ENCODE peak calls at places on chromosome X, in five cellular contexts. One of them, this sample, is unnamed.

GRCh38 chrX:47651043-47651905 is 911 bp upstream of the ELK1 start:
- DNase-seq in WERI-Rb-1: no peak
- DNase-seq in cerebellar cortex: no peak
- DNase-seq in NCI-H1092: no peak
- DNase-seq in activated CD4-positive, CD25-positive, alpha-beta regulatory T cell treated with anti-CD3 and anti-CD28 coated beads, Interleukin-2, amount 50 U/mL, for 72 hours: no peak
- DNase-seq in this sample: no peak

GRCh38 chrX:66149519-66149918 is 14.5 kb upstream of the HEPH start:
- DNase-seq in cerebellar cortex: no peak
- DNase-seq in WERI-Rb-1: no peak
- DNase-seq in NCI-H1092: no peak
- DNase-seq in activated CD4-positive, CD25-positive, alpha-beta regulatory T cell treated with anti-CD3 and anti-CD28 coated beads, Interleukin-2, amount 50 U/mL, for 72 hours: no peak
- DNase-seq in this sample: no peak

GRCh38 chrX:40108084-40108958 is 10.6 kb upstream of the BCOR start:
- DNase-seq in cerebellar cortex: no peak
- DNase-seq in NCI-H1092: peak
- DNase-seq in WERI-Rb-1: peak
- DNase-seq in activated CD4-positive, CD25-positive, alpha-beta regulatory T cell treated with anti-CD3 and anti-CD28 coated beads, Interleukin-2, amount 50 U/mL, for 72 hours: no peak
- DNase-seq in this sample: no peak

GRCh38 chrX:70754169-70754843 is 154.2 kb downstream of the TEX11 start:
- DNase-seq in NCI-H1092: no peak
- DNase-seq in WERI-Rb-1: no peak
- DNase-seq in cerebellar cortex: no peak
- DNase-seq in activated CD4-positive, CD25-positive, alpha-beta regulatory T cell treated with anti-CD3 and anti-CD28 coated beads, Interleukin-2, amount 50 U/mL, for 72 hours: no peak
- DNase-seq in this sample: no peak

GRCh38 chrX:144293229-144293628 is 409.4 kb downstream of the UBE2NL start:
- DNase-seq in NCI-H1092: no peak
- DNase-seq in activated CD4-positive, CD25-positive, alpha-beta regulatory T cell treated with anti-CD3 and anti-CD28 coated beads, Interleukin-2, amount 50 U/mL, for 72 hours: no peak
- DNase-seq in cerebellar cortex: no peak
- DNase-seq in WERI-Rb-1: no peak
- DNase-seq in this sample: no peak

GRCh38 chrX:149286940-149287349 is 218.2 kb downstream of the IDS start:
- DNase-seq in NCI-H1092: peak
- DNase-seq in WERI-Rb-1: peak
- DNase-seq in activated CD4-positive, CD25-positive, alpha-beta regulatory T cell treated with anti-CD3 and anti-CD28 coated beads, Interleukin-2, amount 50 U/mL, for 72 hours: peak
- DNase-seq in cerebellar cortex: peak
- DNase-seq in this sample: peak

GRCh38 chrX:25548806-25549205 is 533.0 kb upstream of the ARX start:
- DNase-seq in NCI-H1092: no peak
- DNase-seq in activated CD4-positive, CD25-positive, alpha-beta regulatory T cell treated with anti-CD3 and anti-CD28 coated beads, Interleukin-2, amount 50 U/mL, for 72 hours: no peak
- DNase-seq in cerebellar cortex: no peak
- DNase-seq in WERI-Rb-1: no peak
- DNase-seq in this sample: no peak

GRCh38 chrX:71227370-71228062 is 4.5 kb downstream of the GJB1 start:
- DNase-seq in WERI-Rb-1: no peak
- DNase-seq in NCI-H1092: no peak
- DNase-seq in activated CD4-positive, CD25-positive, alpha-beta regulatory T cell treated with anti-CD3 and anti-CD28 coated beads, Interleukin-2, amount 50 U/mL, for 72 hours: no peak
- DNase-seq in cerebellar cortex: no peak
- DNase-seq in this sample: no peak

GRCh38 chrX:109966246-109966645 is 36.7 kb upstream of the TMEM164 start:
- DNase-seq in WERI-Rb-1: no peak
- DNase-seq in activated CD4-positive, CD25-positive, alpha-beta regulatory T cell treated with anti-CD3 and anti-CD28 coated beads, Interleukin-2, amount 50 U/mL, for 72 hours: no peak
- DNase-seq in cerebellar cortex: no peak
- DNase-seq in NCI-H1092: no peak
- DNase-seq in this sample: no peak

GRCh38 chrX:110759785-110760184 is 35.8 kb downstream of the CHRDL1 start:
- DNase-seq in NCI-H1092: no peak
- DNase-seq in cerebellar cortex: no peak
- DNase-seq in WERI-Rb-1: no peak
- DNase-seq in activated CD4-positive, CD25-positive, alpha-beta regulatory T cell treated with anti-CD3 and anti-CD28 coated beads, Interleukin-2, amount 50 U/mL, for 72 hours: no peak
- DNase-seq in this sample: no peak

GRCh38 chrX:8364369-8365141 is 100.1 kb upstream of the VCX3B start:
- DNase-seq in WERI-Rb-1: peak
- DNase-seq in NCI-H1092: peak
- DNase-seq in cerebellar cortex: no peak
- DNase-seq in activated CD4-positive, CD25-positive, alpha-beta regulatory T cell treated with anti-CD3 and anti-CD28 coated beads, Interleukin-2, amount 50 U/mL, for 72 hours: no peak
- DNase-seq in this sample: no peak

GRCh38 chrX:97806238-97806637 is 922.5 kb downstream of the RPA4 start:
- DNase-seq in cerebellar cortex: no peak
- DNase-seq in WERI-Rb-1: no peak
- DNase-seq in NCI-H1092: no peak
- DNase-seq in activated CD4-positive, CD25-positive, alpha-beta regulatory T cell treated with anti-CD3 and anti-CD28 coated beads, Interleukin-2, amount 50 U/mL, for 72 hours: no peak
- DNase-seq in this sample: no peak

GRCh38 chrX:134460861-134461218 is 875 bp downstream of the HPRT1 start:
- DNase-seq in activated CD4-positive, CD25-positive, alpha-beta regulatory T cell treated with anti-CD3 and anti-CD28 coated beads, Interleukin-2, amount 50 U/mL, for 72 hours: no peak
- DNase-seq in WERI-Rb-1: no peak
- DNase-seq in cerebellar cortex: peak
- DNase-seq in NCI-H1092: no peak
- DNase-seq in this sample: no peak

GRCh38 chrX:140507982-140508305 is 3.1 kb upstream of the SOX3 start:
- DNase-seq in cerebellar cortex: no peak
- DNase-seq in NCI-H1092: no peak
- DNase-seq in activated CD4-positive, CD25-positive, alpha-beta regulatory T cell treated with anti-CD3 and anti-CD28 coated beads, Interleukin-2, amount 50 U/mL, for 72 hours: no peak
- DNase-seq in WERI-Rb-1: no peak
- DNase-seq in this sample: no peak

GRCh38 chrX:83278988-83279387 is 229.1 kb upstream of the POU3F4 start:
- DNase-seq in NCI-H1092: no peak
- DNase-seq in cerebellar cortex: no peak
- DNase-seq in activated CD4-positive, CD25-positive, alpha-beta regulatory T cell treated with anti-CD3 and anti-CD28 coated beads, Interleukin-2, amount 50 U/mL, for 72 hours: no peak
- DNase-seq in WERI-Rb-1: no peak
- DNase-seq in this sample: no peak

GRCh38 chrX:120660638-120661037 is 30.8 kb upstream of the C1GALT1C1 start:
- DNase-seq in NCI-H1092: no peak
- DNase-seq in activated CD4-positive, CD25-positive, alpha-beta regulatory T cell treated with anti-CD3 and anti-CD28 coated beads, Interleukin-2, amount 50 U/mL, for 72 hours: no peak
- DNase-seq in WERI-Rb-1: peak
- DNase-seq in cerebellar cortex: no peak
- DNase-seq in this sample: no peak

GRCh38 chrX:23816179-23816578 is 33.2 kb downstream of the SAT1 start:
- DNase-seq in WERI-Rb-1: no peak
- DNase-seq in NCI-H1092: no peak
- DNase-seq in activated CD4-positive, CD25-positive, alpha-beta regulatory T cell treated with anti-CD3 and anti-CD28 coated beads, Interleukin-2, amount 50 U/mL, for 72 hours: no peak
- DNase-seq in cerebellar cortex: no peak
- DNase-seq in this sample: no peak

GRCh38 chrX:17595456-17596035 is 141.7 kb upstream of the SCML1 start:
- DNase-seq in activated CD4-positive, CD25-positive, alpha-beta regulatory T cell treated with anti-CD3 and anti-CD28 coated beads, Interleukin-2, amount 50 U/mL, for 72 hours: no peak
- DNase-seq in WERI-Rb-1: no peak
- DNase-seq in cerebellar cortex: no peak
- DNase-seq in NCI-H1092: no peak
- DNase-seq in this sample: no peak

GRCh38 chrX:120797201-120797938 is 78.3 kb downstream of the CT47B1 start:
- DNase-seq in activated CD4-positive, CD25-positive, alpha-beta regulatory T cell treated with anti-CD3 and anti-CD28 coated beads, Interleukin-2, amount 50 U/mL, for 72 hours: no peak
- DNase-seq in NCI-H1092: no peak
- DNase-seq in cerebellar cortex: no peak
- DNase-seq in WERI-Rb-1: no peak
- DNase-seq in this sample: no peak

GRCh38 chrX:108699368-108699767 is 37.0 kb downstream of the IRS4 start:
- DNase-seq in NCI-H1092: no peak
- DNase-seq in activated CD4-positive, CD25-positive, alpha-beta regulatory T cell treated with anti-CD3 and anti-CD28 coated beads, Interleukin-2, amount 50 U/mL, for 72 hours: no peak
- DNase-seq in WERI-Rb-1: no peak
- DNase-seq in cerebellar cortex: peak
- DNase-seq in this sample: no peak

GRCh38 chrX:112746812-112747630 is 67.3 kb upstream of the LHFPL1 start:
- DNase-seq in activated CD4-positive, CD25-positive, alpha-beta regulatory T cell treated with anti-CD3 and anti-CD28 coated beads, Interleukin-2, amount 50 U/mL, for 72 hours: no peak
- DNase-seq in cerebellar cortex: no peak
- DNase-seq in WERI-Rb-1: no peak
- DNase-seq in NCI-H1092: no peak
- DNase-seq in this sample: no peak

GRCh38 chrX:17355976-17356375 is 19.0 kb upstream of the NHS start:
- DNase-seq in activated CD4-positive, CD25-positive, alpha-beta regulatory T cell treated with anti-CD3 and anti-CD28 coated beads, Interleukin-2, amount 50 U/mL, for 72 hours: no peak
- DNase-seq in cerebellar cortex: no peak
- DNase-seq in NCI-H1092: no peak
- DNase-seq in WERI-Rb-1: no peak
- DNase-seq in this sample: no peak

GRCh38 chrX:17590892-17591740 is 146.2 kb upstream of the SCML1 start:
- DNase-seq in WERI-Rb-1: peak
- DNase-seq in NCI-H1092: peak
- DNase-seq in cerebellar cortex: peak
- DNase-seq in activated CD4-positive, CD25-positive, alpha-beta regulatory T cell treated with anti-CD3 and anti-CD28 coated beads, Interleukin-2, amount 50 U/mL, for 72 hours: no peak
- DNase-seq in this sample: peak

GRCh38 chrX:153771686-153772607 is 7.9 kb downstream of the PLXNB3 start:
- DNase-seq in NCI-H1092: no peak
- DNase-seq in activated CD4-positive, CD25-positive, alpha-beta regulatory T cell treated with anti-CD3 and anti-CD28 coated beads, Interleukin-2, amount 50 U/mL, for 72 hours: peak
- DNase-seq in WERI-Rb-1: no peak
- DNase-seq in cerebellar cortex: no peak
- DNase-seq in this sample: no peak

GRCh38 chrX:151697537-151697936 is 2.3 kb downstream of the PRRG3 start:
- DNase-seq in NCI-H1092: no peak
- DNase-seq in activated CD4-positive, CD25-positive, alpha-beta regulatory T cell treated with anti-CD3 and anti-CD28 coated beads, Interleukin-2, amount 50 U/mL, for 72 hours: no peak
- DNase-seq in cerebellar cortex: no peak
- DNase-seq in WERI-Rb-1: no peak
- DNase-seq in this sample: no peak

This sample was measured in activated naive CD8-positive, alpha-beta T cell treated with anti-CD3 and anti-CD28 coated beads, Interleukin-2, amount 10 ng/mL, durations not matched to agents 7 days and 5 days.